ENCODE peak calls at places on chromosomes 3 and 15, in six cellular contexts. Y is A549, L is endothelial cell of umbilical vein, G is GM12878, E is HepG2, W is K562. P is an unnamed sample.
A peak's percentile ranks its signal among the peaks of the same experiment; 100 is the strongest.

GRCh38 chr15:85312925-85313324 is 67.5 kb upstream of the AKAP13 start:
- DNase-seq in Y (no peak), E (peak; percentile 41), G (no peak), L (no peak), W (no peak), P (peak; percentile 74)

GRCh38 chr3:159169828-159170227 is 368.0 kb downstream of the MFSD1 start:
- DNase-seq in L (peak; percentile 82), E (peak; percentile 3), G (no peak), W (no peak), Y (peak; percentile 16), P (no peak)

GRCh38 chr3:171646357-171647133 is 163.7 kb downstream of the PLD1 start:
- DNase-seq in G (no peak), L (peak; percentile 70), E (peak; percentile 7), W (peak; percentile 36), Y (peak; percentile 30), P (peak; percentile 68)

GRCh38 chr3:61358364-61358763 is 107.1 kb upstream of the FHIT start:
- DNase-seq in E (no peak), W (no peak), L (no peak), G (peak; percentile 76), Y (no peak), P (no peak)

GRCh38 chr15:75775296-75776074 is 62.8 kb upstream of the CSPG4 start:
- DNase-seq in E (peak; percentile 41), Y (no peak), G (no peak), W (peak; percentile 82), L (no peak), P (peak; percentile 25)

GRCh38 chr3:149004622-149005021 is 13.3 kb downstream of the GYG1 start:
- DNase-seq in G (no peak), W (no peak), L (no peak), E (no peak), Y (no peak), P (no peak)

GRCh38 chr3:48474619-48475018 is 28.1 kb downstream of the ATRIP start:
- DNase-seq in G (no peak), L (no peak), W (no peak), Y (no peak), E (peak; percentile 32), P (no peak)

GRCh38 chr15:92910451-92910850 is 10.3 kb downstream of the CHD2 start:
- DNase-seq in L (no peak), G (no peak), Y (no peak), E (no peak), W (no peak), P (no peak)

GRCh38 chr15:60423540-60423939 is 25.8 kb upstream of the ANXA2 start:
- DNase-seq in G (no peak), L (peak; percentile 64), Y (peak; percentile 29), E (peak; percentile 44), W (peak; percentile 40), P (no peak)

GRCh38 chr3:126081618-126082333 is 2.1 kb downstream of the SLC41A3 start:
- DNase-seq in W (peak; percentile 13), Y (peak; percentile 47), E (peak; percentile 29), G (no peak), L (no peak), P (peak; percentile 28)

GRCh38 chr3:66196633-66197032 is 24.2 kb upstream of the SLC25A26 start:
- DNase-seq in G (no peak), L (peak; percentile 15), W (no peak), Y (no peak), E (no peak), P (no peak)

GRCh38 chr15:99729920-99730319 is 3.3 kb downstream of the LYSMD4 start:
- DNase-seq in G (no peak), W (peak; percentile 27), E (no peak), Y (no peak), L (peak; percentile 60), P (peak; percentile 56)

GRCh38 chr15:88785217-88785616 is 18.0 kb upstream of the ACAN start:
- DNase-seq in G (no peak), L (no peak), E (no peak), W (no peak), Y (no peak), P (no peak)

GRCh38 chr15:101496198-101496986 is 6.9 kb upstream of the PCSK6 start:
- DNase-seq in E (no peak), W (peak; percentile 30), G (no peak), L (no peak), Y (no peak), P (peak; percentile 73)

GRCh38 chr3:14847613-14848541 is 29.1 kb downstream of the FGD5 start:
- DNase-seq in Y (no peak), G (no peak), E (no peak), L (peak; percentile 43), W (peak; percentile 80), P (peak; percentile 9)

GRCh38 chr3:122025296-122025695 is 3.2 kb upstream of the ILDR1 start:
- DNase-seq in E (no peak), L (no peak), W (no peak), Y (no peak), G (peak; percentile 92), P (no peak)

GRCh38 chr3:108089544-108089943 is 1.3 kb downstream of the CD47 start:
- DNase-seq in W (no peak), G (no peak), L (peak; percentile 38), Y (no peak), E (no peak), P (no peak)

GRCh38 chr3:151976211-151977050 is 103.0 kb downstream of the SUCNR1 start:
- DNase-seq in W (peak; percentile 18), Y (peak; percentile 37), G (no peak), L (peak; percentile 99), E (peak; percentile 14), P (peak; percentile 59)

GRCh38 chr3:27737091-27737490 is 15.0 kb upstream of the EOMES start:
- DNase-seq in L (no peak), G (no peak), E (no peak), Y (no peak), W (no peak), P (no peak)

GRCh38 chr15:70505411-70505919 is 257.9 kb downstream of the UACA start:
- DNase-seq in Y (peak; percentile 85), G (no peak), E (peak; percentile 29), L (peak; percentile 59), W (no peak), P (peak; percentile 78)

GRCh38 chr3:49801160-49801559 is 1.5 kb upstream of the CDHR4 start:
- DNase-seq in W (no peak), Y (no peak), L (no peak), G (no peak), E (no peak), P (no peak)

GRCh38 chr3:157023211-157023610 is 136.7 kb downstream of the CCNL1 start:
- DNase-seq in E (no peak), W (no peak), G (no peak), Y (no peak), L (no peak), P (no peak)
- TF ChIP-seq MYC in E (no peak), W (no peak), G (no peak), Y (no peak), L (no peak), P (no peak)

GRCh38 chr3:13092621-13093339 is 19.6 kb upstream of the IQSEC1 start:
- DNase-seq in G (no peak), Y (no peak), L (no peak), E (no peak), W (no peak), P (no peak)

GRCh38 chr3:13093687-13094086 is 20.5 kb upstream of the IQSEC1 start:
- DNase-seq in E (no peak), L (no peak), G (no peak), W (peak; percentile 58), Y (no peak), P (no peak)

GRCh38 chr3:13096356-13096755 is 23.1 kb upstream of the IQSEC1 start:
- DNase-seq in W (no peak), G (no peak), Y (no peak), E (no peak), L (no peak), P (no peak)

GRCh38 chr3:13098192-13098591 is 25.0 kb upstream of the IQSEC1 start:
- DNase-seq in E (no peak), L (no peak), Y (no peak), W (no peak), G (no peak), P (no peak)

DNA sequence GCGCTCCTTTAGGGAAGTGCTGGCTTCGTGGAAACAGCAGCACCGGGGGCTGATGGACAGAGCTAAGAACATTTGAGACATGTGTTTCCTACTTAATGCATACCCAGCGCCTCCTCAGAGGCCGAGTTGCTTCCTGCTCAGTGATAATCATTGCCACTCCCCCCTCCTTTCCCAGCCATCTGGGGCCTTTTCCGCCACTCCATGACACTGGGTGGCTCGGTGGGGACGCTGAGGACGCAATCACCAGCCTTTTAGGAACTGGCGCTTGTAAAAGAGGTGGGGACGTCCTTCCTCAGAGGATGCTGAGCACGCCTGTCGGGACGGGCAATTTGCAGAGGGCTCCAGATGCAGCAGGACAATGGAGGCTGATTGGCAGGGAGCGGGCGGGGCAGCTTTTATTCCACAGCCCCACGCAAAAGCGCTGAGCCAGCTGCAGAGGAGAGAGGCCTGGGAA is 22.2 kb upstream of the IQSEC1 start:
- DNase-seq in E (no peak), L (no peak), W (no peak), Y (no peak), G (no peak), P (no peak)
- TF ChIP-seq MAX in E (no peak), L (no peak), W (no peak), Y (no peak), G (no peak), P (no peak)

GRCh38 chr3:141777957-141778813 is 15.0 kb downstream of the GRK7 start:
- DNase-seq in E (no peak), W (no peak), Y (no peak), G (no peak), L (no peak), P (no peak)

GRCh38 chr3:141776885-141777284 is 13.7 kb downstream of the GRK7 start:
- DNase-seq in E (no peak), L (no peak), Y (no peak), W (no peak), G (no peak), P (no peak)

GRCh38 chr3:141773676-141774075 is 10.5 kb downstream of the GRK7 start:
- DNase-seq in Y (no peak), L (no peak), G (no peak), W (no peak), E (no peak), P (no peak)

GRCh38 chr3:141779667-141780066 is 16.5 kb downstream of the GRK7 start:
- DNase-seq in E (no peak), W (no peak), G (no peak), L (no peak), Y (no peak), P (no peak)

DNA sequence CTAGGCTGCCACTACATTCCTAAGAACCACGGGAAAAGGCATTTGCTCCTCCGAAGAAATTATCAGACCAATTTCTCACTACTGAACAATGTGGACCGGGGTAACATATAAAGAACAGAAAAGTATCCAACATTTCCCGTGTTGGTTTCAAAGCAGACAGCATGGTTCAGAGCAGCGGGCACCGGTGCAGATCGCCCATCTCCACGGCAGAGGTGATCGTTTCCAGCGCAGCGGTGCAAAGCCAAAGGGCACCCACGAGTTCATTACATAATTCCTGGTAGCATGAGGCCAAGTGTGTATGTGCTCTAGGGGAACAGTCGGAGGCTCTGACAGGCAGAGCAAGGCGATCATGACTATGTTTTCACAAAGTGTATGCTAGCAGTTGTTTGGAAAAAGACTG is 13.2 kb downstream of the GRK7 start:
- DNase-seq in E (no peak), L (no peak), G (no peak), Y (no peak), W (no peak), P (no peak)
- H3K4me3 ChIP-seq in E (no peak overlapping the region), L (no peak overlapping the region), G (no peak overlapping the region), Y (no peak overlapping the region), W (no peak overlapping the region), P (no peak overlapping the region)

DNA sequence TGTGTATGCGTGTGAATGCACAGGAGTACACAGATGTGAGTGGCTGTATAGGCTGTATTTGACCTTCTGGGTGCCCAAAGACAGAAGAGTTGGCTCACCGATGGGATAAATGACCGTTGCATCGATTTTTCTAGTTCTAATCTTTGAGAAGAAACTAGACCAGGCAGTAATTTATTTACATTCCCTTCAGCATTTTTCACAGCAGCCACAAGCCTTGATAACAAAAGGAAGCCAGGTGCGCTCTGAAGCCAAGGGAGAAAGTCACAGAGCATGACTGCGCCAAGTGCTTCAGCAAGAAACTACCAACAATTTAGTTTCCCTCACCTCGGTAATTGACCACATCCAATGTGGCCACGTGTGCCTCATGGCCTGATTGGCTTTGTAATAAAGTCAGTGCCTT is 5.9 kb upstream of the FAM3D start:
- DNase-seq in G (no peak), E (no peak), L (no peak), Y (no peak), W (no peak), P (no peak)
- TF ChIP-seq MYC in G (no peak), E (no peak), L (no peak), Y (no peak), W (no peak), P (no peak)

P was measured in NB4.